ENCODE peak calls at places on chromosomes 2 and 18, in four cellular contexts. X, D, F and Z are unnamed samples.

GRCh38 chr2:133452561-133452960 is 115.7 kb downstream of the NCKAP5 start:
- DNase-seq in D (no peak), X (no peak), F (no peak), Z (no peak)

GRCh38 chr18:27298215-27298804 is 113.2 kb upstream of the CHST9 start:
- DNase-seq in F (no peak), D (no peak), X (no peak), Z (no peak)

GRCh38 chr2:18525236-18525635 is 35.2 kb downstream of the RDH14 start:
- DNase-seq in F (no peak), X (no peak), D (no peak), Z (no peak)

GRCh38 chr2:73968357-73968937 is 16.3 kb upstream of the TET3 start:
- DNase-seq in D (no peak), X (no peak), F (no peak), Z (no peak)

GRCh38 chr2:104056451-104056850 is 797.5 kb upstream of the POU3F3 start:
- DNase-seq in D (no peak), X (no peak), F (no peak), Z (no peak)

GRCh38 chr2:221716434-221717303 is 144.6 kb upstream of the EPHA4 start:
- DNase-seq in F (peak; percentile 17), D (no peak), X (peak; percentile 63), Z (no peak)

GRCh38 chr2:34266908-34267697 is 668.0 kb upstream of the FAM98A start:
- DNase-seq in D (no peak), F (no peak), X (no peak), Z (no peak)

GRCh38 chr2:182558564-182558963 is 131.7 kb upstream of the PDE1A start:
- DNase-seq in F (no peak), X (no peak), D (no peak), Z (no peak)

GRCh38 chr2:8628179-8628869 is 53.5 kb upstream of the ID2 start:
- DNase-seq in F (no peak), D (peak; percentile 75), X (no peak), Z (no peak)

GRCh38 chr2:3283206-3283605 is 94.4 kb downstream of the EIPR1 start:
- DNase-seq in F (no peak), X (no peak), D (no peak), Z (no peak)

GRCh38 chr18:58051765-58052460 is 7.9 kb downstream of the NEDD4L start:
- DNase-seq in F (peak; percentile 17), D (no peak), X (peak; percentile 21), Z (no peak)

GRCh38 chr18:62329676-62330454 is 4.8 kb downstream of the TNFRSF11A start:
- DNase-seq in D (no peak), X (peak; percentile 7), F (peak; percentile 63), Z (no peak)

DNA sequence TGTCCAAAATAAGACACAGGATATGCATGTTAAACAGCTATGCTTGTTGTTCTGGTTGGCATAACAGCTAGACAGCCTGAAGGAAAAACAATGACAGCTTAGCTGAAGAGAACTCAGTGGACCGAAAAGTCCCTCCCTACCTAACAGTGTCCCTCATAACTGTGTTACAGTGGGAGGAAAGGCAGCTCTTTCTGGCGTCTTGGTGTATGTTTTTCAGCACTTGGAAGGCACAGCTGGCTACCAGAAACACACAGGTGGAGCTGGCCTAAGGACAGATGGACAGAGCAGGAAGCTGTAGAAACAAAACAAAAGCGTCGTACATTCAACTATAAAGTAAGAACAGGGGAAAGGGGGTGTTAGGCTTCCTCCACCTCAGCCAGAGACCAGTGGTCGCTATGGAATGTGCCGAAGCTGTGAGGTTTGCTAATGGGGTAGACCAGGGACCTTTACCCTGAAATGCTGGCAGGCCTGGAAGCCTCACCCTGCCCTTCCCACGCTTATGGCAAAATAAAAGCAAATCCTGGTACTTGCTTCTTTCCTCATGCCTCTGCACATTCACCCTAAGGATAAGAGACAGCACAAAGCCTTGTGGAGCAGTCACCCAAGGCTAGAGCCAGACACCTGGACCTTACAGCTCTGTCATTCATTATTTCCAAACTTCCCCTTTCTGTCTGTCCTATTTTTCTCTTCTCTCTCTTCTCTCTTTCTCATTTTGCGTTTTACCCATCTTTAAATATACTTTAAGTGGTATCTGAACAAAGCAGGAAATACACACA is 103.4 kb upstream of the TRIB2 start:
- DNase-seq in X (no peak), D (no peak), F (no peak), Z (no peak)
- H3K4me3 ChIP-seq in X (no peak overlapping the region), D (no peak overlapping the region), F (no peak overlapping the region), Z (no peak overlapping the region)

DNA sequence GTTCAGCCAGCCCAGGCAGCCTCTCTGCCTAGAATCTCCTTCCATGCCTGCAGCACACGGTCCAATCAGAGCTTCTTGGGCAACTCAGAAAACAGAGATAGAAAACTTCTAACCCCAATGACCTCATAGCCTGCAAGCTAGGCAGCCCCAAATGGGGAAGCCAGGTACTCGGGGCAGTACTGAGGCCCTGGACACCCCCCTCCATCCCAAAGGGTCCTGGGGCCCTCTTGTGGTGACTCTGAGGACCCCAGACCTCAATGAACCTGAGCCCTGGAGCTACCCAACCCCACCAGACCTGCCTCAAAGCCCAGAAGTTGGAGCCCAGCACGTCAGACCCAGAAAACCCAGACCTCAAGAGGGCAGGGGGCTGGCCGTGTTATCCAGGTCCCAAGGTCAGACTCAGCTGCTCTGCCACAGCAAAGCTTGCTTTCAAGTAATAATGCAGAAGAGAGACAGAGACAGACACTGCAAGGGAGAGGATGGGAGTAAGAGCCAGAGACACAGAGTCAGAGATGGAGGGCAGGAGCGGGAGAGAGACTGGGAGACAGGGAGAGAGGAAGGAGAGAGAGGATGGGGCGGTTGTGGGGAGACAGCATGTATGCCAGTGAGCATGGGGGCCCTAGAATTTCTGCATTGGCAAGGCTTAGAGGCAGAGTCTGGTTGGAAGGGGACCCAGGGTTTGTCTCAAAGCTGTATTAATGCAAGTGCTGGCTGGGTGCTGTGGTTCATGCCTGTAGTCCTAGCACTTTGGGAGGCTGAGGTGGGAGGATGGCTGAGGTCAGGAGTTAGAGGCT is 28.2 kb downstream of the SERTAD2 start:
- DNase-seq in F (no peak), D (no peak), X (no peak), Z (no peak)
- TF ChIP-seq CTCF in F (no peak), D (no peak), X (no peak), Z (no peak)

GRCh38 chr2:63054812-63055509 is 4.3 kb downstream of the OTX1 start:
- DNase-seq in D (no peak), F (no peak), X (no peak), Z (no peak)
- H3K4me3 ChIP-seq in D (no peak overlapping the region), F (peak overlapping the region; percentile 36), X (no peak overlapping the region), Z (no peak overlapping the region)

DNA sequence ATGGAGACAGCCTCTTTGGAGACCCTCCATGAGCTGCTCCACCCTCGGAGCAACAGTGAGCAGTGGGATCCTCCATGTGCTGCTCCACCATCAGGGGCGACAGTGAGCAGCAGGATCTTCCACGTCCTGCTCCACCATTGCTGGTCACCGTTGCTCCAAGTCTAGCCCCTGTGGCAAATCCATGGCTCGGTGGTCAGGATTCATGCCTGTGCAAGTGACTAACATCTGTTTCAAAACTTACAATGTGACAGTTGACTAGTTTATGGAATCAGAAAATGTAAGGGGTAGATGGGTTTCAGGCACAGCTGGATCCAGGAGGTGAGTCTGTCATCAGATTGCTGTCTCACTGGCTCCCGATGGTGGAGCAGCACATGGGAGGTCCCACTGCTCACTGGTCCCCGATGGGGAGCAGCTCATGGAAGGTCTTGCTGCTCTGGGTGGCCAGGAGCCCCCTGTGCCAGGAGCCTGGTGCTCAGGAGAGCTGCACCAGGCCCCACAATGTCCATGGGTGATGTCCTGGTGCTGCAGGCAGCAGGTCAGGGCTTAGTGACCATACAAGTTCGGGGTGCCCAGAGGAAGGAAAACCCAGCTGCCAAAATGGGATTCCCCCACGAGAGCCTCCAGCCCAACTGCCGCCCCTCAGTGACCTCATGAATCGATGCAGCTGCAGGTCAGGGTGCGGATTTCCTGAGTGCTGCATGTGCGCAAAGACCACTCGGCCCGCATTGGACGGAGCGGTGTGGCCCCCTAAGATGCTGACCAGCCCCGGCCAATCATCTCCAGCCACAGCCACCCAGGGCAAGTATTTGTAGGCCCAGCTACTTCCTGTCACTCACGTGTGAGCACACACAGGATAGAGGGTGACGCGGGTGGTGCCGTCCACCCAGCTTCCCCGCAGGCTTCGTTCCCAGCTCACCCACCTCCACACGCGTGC is 116.5 kb upstream of the OTOS start:
- DNase-seq in X (no peak), F (no peak), D (no peak), Z (no peak)
- TF ChIP-seq CTCF in X (no peak), F (no peak), D (peak; percentile 45), Z (no peak)

DNA sequence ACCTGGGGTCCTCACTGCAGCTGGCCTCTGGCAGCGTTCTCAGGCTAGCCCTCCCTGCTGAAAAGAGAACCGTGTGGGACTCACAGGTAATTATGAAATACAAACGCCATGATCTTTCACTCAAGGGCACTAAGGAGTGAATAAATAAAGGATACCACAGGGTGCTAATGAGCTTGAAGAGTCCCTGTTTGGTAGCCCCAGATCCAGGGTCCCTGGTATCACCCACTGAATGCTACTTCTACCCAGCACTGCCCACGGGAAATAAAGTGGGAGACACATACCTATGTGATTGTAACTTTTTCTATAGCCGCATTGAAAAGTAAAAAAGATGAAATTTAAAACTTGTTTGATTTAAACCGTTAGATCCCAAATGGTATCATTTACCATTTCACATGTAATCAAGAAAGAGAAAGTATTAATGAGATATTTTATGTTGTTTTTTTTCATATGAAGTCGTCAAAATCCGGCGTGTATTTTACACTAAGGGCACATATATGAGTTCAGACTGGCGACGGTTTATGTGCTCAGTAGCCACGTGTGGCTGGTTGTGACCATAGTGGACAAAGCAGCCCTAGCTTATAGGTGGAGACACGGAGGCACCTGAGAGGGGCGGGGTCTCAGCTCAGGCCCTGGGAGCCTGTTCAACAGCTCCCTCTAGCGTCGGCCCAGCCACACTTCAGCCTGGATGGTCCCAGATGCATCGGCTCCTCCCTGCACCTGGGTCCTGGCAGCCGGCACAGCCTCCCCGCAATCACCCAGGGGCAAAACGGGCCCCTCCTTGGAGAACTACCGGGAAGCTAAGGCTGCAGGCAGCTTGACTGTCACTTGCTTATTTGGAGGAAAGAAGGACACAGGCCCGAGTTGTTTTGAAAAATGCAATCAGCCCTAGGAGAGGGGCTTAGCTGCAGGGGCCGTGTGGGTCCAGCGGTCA is 39.2 kb downstream of the ODC1 start:
- DNase-seq in X (peak; percentile 63), D (peak; percentile 79), F (peak; percentile 43), Z (peak; percentile 59)
- H3K4me3 ChIP-seq in X (no peak overlapping the region), D (peak overlapping the region; percentile 12), F (no peak overlapping the region), Z (peak overlapping the region; percentile 24)

GRCh38 chr2:139031722-139032121 is 251.5 kb upstream of the NXPH2 start:
- DNase-seq in X (peak; percentile 2), D (peak; percentile 48), F (no peak), Z (peak; percentile 1)
- TF ChIP-seq CTCF in X (no peak), D (peak; percentile 27), F (no peak), Z (no peak)

DNA sequence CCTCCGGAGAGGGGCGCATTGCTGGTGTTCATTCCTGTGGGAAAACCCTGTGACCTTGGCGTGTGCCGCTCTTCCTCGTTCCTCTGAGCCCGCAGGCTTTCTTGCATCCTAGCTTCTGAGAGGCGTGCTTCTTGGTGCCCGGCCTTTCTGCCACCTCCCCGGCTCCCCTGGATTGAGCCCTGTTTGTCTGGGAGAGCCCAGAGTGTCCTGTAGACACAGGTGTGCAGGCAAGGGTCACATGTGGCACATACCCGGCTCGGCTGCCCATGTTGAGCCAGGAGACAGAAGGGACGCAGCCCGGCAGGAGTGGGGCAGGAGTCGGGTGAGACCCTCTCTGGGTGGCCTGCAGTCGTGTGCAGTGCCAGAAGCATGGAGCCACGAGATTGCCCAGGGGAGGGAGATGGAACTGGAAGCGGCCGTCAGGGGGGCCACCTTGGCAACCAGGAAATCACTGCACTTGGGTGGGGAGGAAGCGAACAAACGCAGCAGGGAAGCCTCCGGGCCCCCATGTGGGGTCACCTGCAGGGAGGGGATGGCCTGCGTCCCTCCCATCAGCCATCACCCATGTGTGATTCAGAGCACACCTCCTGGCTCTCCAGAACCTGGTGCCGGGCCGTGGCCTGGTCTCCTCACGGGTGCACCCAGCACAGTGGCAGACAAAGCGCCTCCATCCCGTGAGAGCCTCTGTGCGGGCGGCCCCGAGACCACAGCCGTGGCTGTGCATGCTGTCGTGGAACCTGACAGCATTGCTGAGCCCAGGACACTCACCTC is 92.9 kb downstream of the SH3BP4 start:
- DNase-seq in X (no peak), D (no peak), F (no peak), Z (no peak)
- H3K4me3 ChIP-seq in X (no peak overlapping the region), D (no peak overlapping the region), F (no peak overlapping the region), Z (no peak overlapping the region)